ENCODE peak calls at places on chromosomes 13 and 19, in ten cellular contexts. M is heart left ventricle; T is heart right ventricle; B is endothelial cell of umbilical vein; Y is neural progenitor cell; L is H9; G is CD8-positive, alpha-beta T cell; N is astrocyte; D is SJCRH30; I is endodermal cell. C is an unnamed sample. For H3K4me1, the result is how much of the 10 kb centered on the place peaks cover.

GRCh38 chr13:27461940-27462584 is 11.7 kb upstream of the MTIF3 start:
- DNase-seq in Y (no peak), M (peak), T (no peak), D (no peak), I (no peak), N (no peak), G (no peak), L (no peak), B (no peak), C (no peak)

GRCh38 chr19:1221141-1221903 is 15.7 kb downstream of the STK11 start:
- DNase-seq in M (peak), T (peak), G (no peak), I (peak), L (no peak), Y (peak), D (no peak), B (peak), N (no peak), C (peak)

GRCh38 chr13:44141213-44141724 is 232.4 kb upstream of the SERP2 start:
- DNase-seq in D (no peak), L (no peak), G (no peak), Y (peak), M (no peak), B (no peak), N (no peak), T (no peak), I (no peak), C (no peak)

GRCh38 chr19:46303702-46304397 is 7.0 kb downstream of the HIF3A start:
- DNase-seq in I (peak), T (peak), L (peak), N (no peak), G (no peak), Y (peak), M (peak), B (no peak), D (peak), C (peak)

GRCh38 chr13:26499209-26499601 is 58.3 kb upstream of the WASF3 start:
- DNase-seq in T (no peak), M (no peak), B (no peak), I (no peak), G (no peak), N (no peak), L (no peak), D (peak), Y (peak), C (no peak)

GRCh38 chr19:13132471-13133166 is 14.6 kb downstream of the NACC1 start:
- DNase-seq in L (peak), T (no peak), M (no peak), Y (no peak), I (no peak), N (peak), B (no peak), G (peak), D (no peak), C (no peak)

GRCh38 chr13:60619461-60619860 is 222.4 kb downstream of the TDRD3 start:
- DNase-seq in I (no peak), N (no peak), T (no peak), M (no peak), L (no peak), G (no peak), B (no peak), D (no peak), Y (no peak), C (no peak)

GRCh38 chr19:35544110-35544802 is 1.2 kb upstream of the TMEM147 start:
- DNase-seq in D (no peak), T (no peak), N (no peak), B (no peak), I (no peak), M (no peak), G (no peak), L (no peak), Y (no peak), C (no peak)

GRCh38 chr13:94494021-94494420 is 14.5 kb upstream of the DCT start:
- DNase-seq in M (no peak), I (no peak), N (no peak), L (no peak), B (no peak), T (no peak), Y (no peak), G (no peak), D (no peak), C (no peak)

GRCh38 chr13:85236431-85236830 is 562.8 kb downstream of the SLITRK6 start:
- DNase-seq in M (no peak), D (no peak), T (no peak), N (peak), Y (no peak), G (no peak), L (no peak), B (peak), I (no peak), C (no peak)

GRCh38 chr19:45451181-45451849 is 16.5 kb upstream of the FOSB start:
- DNase-seq in D (peak), L (no peak), M (peak), Y (no peak), I (peak), B (peak), T (no peak), N (peak), G (peak), C (no peak)

GRCh38 chr19:47699360-47699917 is 13.8 kb upstream of the EHD2 start:
- DNase-seq in M (no peak), Y (peak), G (peak), D (peak), T (no peak), N (no peak), L (peak), B (peak), I (peak), C (no peak)

DNA sequence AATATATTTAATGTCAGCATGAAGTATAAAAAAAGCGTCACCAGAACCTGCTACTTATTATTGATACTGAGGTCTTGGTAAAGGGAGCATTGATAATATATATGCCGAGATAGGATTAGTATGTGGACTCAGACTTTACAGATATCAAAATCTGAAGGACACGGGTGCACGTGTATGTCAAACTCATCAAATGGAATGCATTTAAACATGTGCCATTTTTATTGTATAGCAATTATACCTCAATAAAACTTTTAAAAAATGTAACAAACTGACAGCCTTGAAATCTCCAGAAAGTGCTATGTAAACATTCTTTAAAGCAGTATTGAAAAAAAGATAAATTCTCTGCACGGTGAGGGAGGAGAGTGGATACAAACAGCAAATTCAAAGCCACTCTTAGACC is 157.9 kb downstream of the RNF17 start:
- DNase-seq in T (no peak), D (no peak), M (no peak), I (no peak), N (no peak), B (no peak), G (no peak), Y (no peak), L (no peak), C (no peak)
- H3K4me1 ChIP-seq in T (under half), D (under half), M (under half), I (under half), N (under half), B (under half), G (under half), Y (under half), L (under half), C (under half)

GRCh38 chr19:10112895-10113591 is 1.6 kb downstream of the P2RY11 start:
- DNase-seq in G (peak), M (no peak), T (no peak), D (no peak), L (peak), N (no peak), I (peak), B (no peak), Y (peak), C (peak)

GRCh38 chr19:10113592-10113963 is 2.1 kb downstream of the P2RY11 start:
- DNase-seq in G (no peak), Y (no peak), I (no peak), N (no peak), M (no peak), B (no peak), T (no peak), D (no peak), L (peak), C (no peak)

GRCh38 chr19:10115392-10116084 is 4.0 kb downstream of the P2RY11 start:
- DNase-seq in M (no peak), N (no peak), G (no peak), B (no peak), T (no peak), D (no peak), I (peak), L (no peak), Y (no peak), C (no peak)

GRCh38 chr19:10114651-10115391 is 3.3 kb downstream of the P2RY11 start:
- DNase-seq in I (peak), G (no peak), L (no peak), M (no peak), T (no peak), Y (no peak), D (no peak), N (no peak), B (no peak), C (peak)

DNA sequence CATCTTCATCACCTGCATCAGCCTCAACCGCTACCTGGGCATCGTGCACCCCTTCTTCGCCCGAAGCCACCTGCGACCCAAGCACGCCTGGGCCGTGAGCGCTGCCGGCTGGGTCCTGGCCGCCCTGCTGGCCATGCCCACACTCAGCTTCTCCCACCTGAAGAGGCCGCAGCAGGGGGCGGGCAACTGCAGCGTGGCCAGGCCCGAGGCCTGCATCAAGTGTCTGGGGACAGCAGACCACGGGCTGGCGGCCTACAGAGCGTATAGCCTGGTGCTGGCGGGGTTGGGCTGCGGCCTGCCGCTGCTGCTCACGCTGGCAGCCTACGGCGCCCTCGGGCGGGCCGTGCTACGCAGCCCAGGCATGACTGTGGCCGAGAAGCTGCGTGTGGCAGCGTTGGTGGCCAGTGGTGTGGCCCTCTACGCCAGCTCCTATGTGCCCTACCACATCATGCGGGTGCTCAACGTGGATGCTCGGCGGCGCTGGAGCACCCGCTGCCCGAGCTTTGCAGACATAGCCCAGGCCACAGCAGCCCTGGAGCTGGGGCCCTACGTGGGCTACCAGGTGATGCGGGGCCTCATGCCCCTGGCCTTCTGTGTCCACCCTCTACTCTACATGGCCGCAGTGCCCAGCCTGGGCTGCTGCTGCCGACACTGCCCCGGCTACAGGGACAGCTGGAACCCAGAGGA is 2.6 kb downstream of the P2RY11 start:
- DNase-seq in B (no peak), G (no peak), L (no peak), M (no peak), Y (no peak), D (no peak), N (no peak), T (no peak), I (peak), C (no peak)
- H3K4me1 ChIP-seq in B (under half), G (under half), L (under half), M (under half), Y (under half), D (under half), N (under half), T (under half), I (under half), C (under half)

DNA sequence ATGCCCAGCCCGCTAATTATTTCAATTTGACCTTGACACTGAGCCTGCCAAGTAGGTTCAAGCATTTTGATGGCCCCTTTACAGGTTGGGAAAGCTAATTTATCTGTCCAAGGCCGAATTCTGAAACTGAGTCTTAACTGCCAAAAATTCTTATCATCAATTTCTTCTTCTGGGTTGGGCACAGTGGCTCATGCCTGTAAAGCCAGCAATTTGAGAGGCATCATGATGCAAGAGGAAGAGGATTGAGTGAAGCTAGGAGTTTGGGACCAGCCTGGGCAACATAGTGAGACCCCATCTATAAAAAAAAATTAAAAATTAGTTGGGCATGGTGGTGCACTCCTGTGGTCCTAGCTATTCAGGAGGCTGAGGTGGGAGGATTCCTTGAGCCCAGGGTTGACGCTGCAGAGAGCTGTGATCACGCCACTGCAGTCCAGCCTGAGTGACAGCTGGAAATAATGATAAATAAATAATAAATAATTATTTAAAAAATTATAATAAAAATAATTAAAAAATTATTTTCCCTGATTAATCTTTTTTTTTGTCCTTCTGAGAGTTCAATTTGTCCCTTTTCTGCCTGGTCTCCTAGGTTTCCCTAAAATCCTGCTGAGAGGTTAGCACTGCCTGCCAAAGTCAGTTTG is 1.3 kb upstream of the LDLR start:
- DNase-seq in T (no peak), B (no peak), Y (no peak), G (no peak), M (no peak), N (no peak), L (no peak), D (no peak), I (no peak), C (no peak)
- H3K4me1 ChIP-seq in T (under half), B (under half), Y (under half), G (under half), M (half or more), N (under half), L (under half), D (under half), I (under half), C (half or more)

GRCh38 chr13:98453254-98453843 is 123.6 kb downstream of the STK24 start:
- DNase-seq in M (no peak), L (no peak), B (no peak), Y (no peak), T (no peak), D (no peak), I (no peak), G (no peak), N (no peak), C (no peak)
- H3K4me1 ChIP-seq in M (half or more), L (under half), B (under half), Y (under half), T (under half), D (under half), I (under half), G (under half), N (under half), C (under half)

DNA sequence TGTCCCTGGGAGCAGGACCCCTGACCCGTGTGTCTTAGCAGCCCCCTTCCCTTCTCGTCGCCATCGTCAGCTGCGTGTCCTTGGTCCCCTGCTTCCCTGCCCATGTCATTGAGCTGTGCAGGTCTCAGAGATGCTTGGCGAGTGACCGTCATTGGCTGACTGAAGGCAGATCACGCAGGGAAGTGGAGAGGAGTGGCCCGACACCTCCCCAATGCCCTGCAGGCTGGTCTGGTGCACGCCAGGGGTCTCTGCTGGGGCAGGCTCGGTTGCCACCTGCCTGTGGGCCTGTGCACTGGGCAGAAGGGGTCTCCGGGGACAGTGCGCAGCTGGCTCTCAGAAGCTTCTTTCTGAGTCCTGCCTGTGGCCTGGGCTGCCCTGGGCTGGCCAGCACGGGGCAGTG is 6.2 kb downstream of the GNA11 start:
- DNase-seq in T (peak), N (no peak), M (no peak), D (no peak), G (no peak), Y (no peak), B (no peak), I (no peak), L (no peak), C (no peak)
- H3K4me1 ChIP-seq in T (under half), N (under half), M (half or more), D (under half), G (under half), Y (under half), B (under half), I (under half), L (under half), C (under half)

GRCh38 chr19:6530385-6531162 is at the start of gene TNFSF9:
- DNase-seq in G (peak), N (peak), I (peak), D (no peak), Y (peak), M (peak), T (peak), L (peak), B (peak), C (peak)
- H3K4me1 ChIP-seq in G (under half), N (under half), I (under half), D (under half), Y (under half), M (under half), T (under half), L (under half), B (under half), C (under half)

DNA sequence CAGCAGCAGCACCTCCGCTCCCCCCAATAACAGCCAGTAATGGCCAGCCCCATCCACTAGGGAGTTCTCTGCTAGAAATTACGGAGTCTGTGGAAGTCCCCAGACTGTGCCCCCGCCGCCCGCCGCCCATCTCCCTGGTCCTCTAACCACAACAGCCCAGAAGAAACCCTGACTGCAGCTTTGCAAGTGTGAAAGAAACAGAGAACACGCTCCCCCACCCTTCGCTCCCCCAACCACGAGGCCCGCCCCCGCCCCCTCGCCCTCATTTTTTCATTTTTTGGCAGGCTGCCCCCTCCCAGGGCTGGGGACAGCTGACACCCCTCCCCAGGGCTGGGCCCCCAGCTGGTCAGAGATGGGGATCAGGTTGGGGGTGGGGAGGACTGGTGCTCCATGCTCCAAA is 29.6 kb upstream of the ASF1B start:
- DNase-seq in Y (no peak), G (peak), D (peak), L (no peak), T (no peak), M (no peak), N (no peak), I (no peak), B (no peak), C (no peak)
- H3K4me1 ChIP-seq in Y (under half), G (under half), D (under half), L (under half), T (under half), M (under half), N (under half), I (under half), B (under half), C (under half)

GRCh38 chr19:16588824-16589577 is 16.8 kb upstream of the SLC35E1 start:
- DNase-seq in I (no peak), M (no peak), G (no peak), T (no peak), N (no peak), Y (no peak), B (no peak), L (no peak), D (no peak), C (no peak)
- H3K4me1 ChIP-seq in I (under half), M (half or more), G (half or more), T (under half), N (under half), Y (under half), B (under half), L (under half), D (under half), C (under half)

GRCh38 chr13:36912983-36913382 is 7.1 kb downstream of the SMAD9 start:
- DNase-seq in N (no peak), I (no peak), M (no peak), G (no peak), T (no peak), D (no peak), L (no peak), Y (no peak), B (no peak), C (no peak)

GRCh38 chr13:36915106-36915505 is 4.9 kb downstream of the SMAD9 start:
- DNase-seq in N (no peak), I (no peak), B (no peak), Y (no peak), M (no peak), G (no peak), T (no peak), D (no peak), L (no peak), C (no peak)

GRCh38 chr13:36913463-36913862 is 6.6 kb downstream of the SMAD9 start:
- DNase-seq in M (no peak), I (no peak), Y (no peak), L (no peak), G (no peak), T (no peak), D (no peak), N (no peak), B (no peak), C (no peak)

GRCh38 chr13:36915891-36916640 is 4.0 kb downstream of the SMAD9 start:
- DNase-seq in M (no peak), G (no peak), Y (no peak), I (no peak), B (no peak), D (no peak), N (no peak), L (no peak), T (no peak), C (no peak)

GRCh38 chr13:36914648-36915047 is 5.4 kb downstream of the SMAD9 start:
- DNase-seq in D (no peak), G (no peak), N (no peak), Y (no peak), I (no peak), T (no peak), M (no peak), B (no peak), L (no peak), C (no peak)
- H3K4me1 ChIP-seq in D (under half), G (under half), N (under half), Y (under half), I (under half), T (under half), M (under half), B (under half), L (under half), C (under half)